ENCODE peak calls at places on chromosomes 2 and 18, in seven cellular contexts. V, D, S, A, P, N and C are unnamed samples. For H3K36me3, the result is how much of the 10 kb centered on the place peaks cover.

GRCh38 chr2:2646312-2647051 is 315.4 kb upstream of the MYT1L start:
- DNase-seq in A (no peak), V (no peak), P (peak), N (no peak), D (no peak), S (no peak), C (no peak)

GRCh38 chr2:102187191-102188150 is 648 bp downstream of the IL1RL2 start:
- DNase-seq in A (no peak), D (no peak), V (peak), N (no peak), S (no peak), P (peak), C (no peak)

GRCh38 chr18:26457611-26458350 is 90.6 kb downstream of the KCTD1 start:
- DNase-seq in A (no peak), V (peak), N (no peak), P (no peak), D (no peak), S (peak), C (no peak)

GRCh38 chr2:54404270-54404669 is 51.9 kb upstream of the SPTBN1 start:
- DNase-seq in P (no peak), D (no peak), N (no peak), V (no peak), A (no peak), S (no peak), C (no peak)

GRCh38 chr2:7984693-7985353 is 697.0 kb upstream of the ID2 start:
- DNase-seq in N (no peak), D (no peak), S (no peak), P (no peak), V (no peak), A (no peak), C (no peak)

GRCh38 chr2:141041281-141041680 is 1089.5 kb downstream of the LRP1B start:
- DNase-seq in A (no peak), V (no peak), P (no peak), S (no peak), N (no peak), D (no peak), C (no peak)

GRCh38 chr18:62881509-62882016 is 166.2 kb downstream of the PHLPP1 start:
- DNase-seq in V (no peak), D (peak), P (no peak), N (no peak), A (no peak), S (peak), C (no peak)

GRCh38 chr2:109226128-109226527 is 97.1 kb downstream of the SH3RF3 start:
- DNase-seq in A (peak), N (no peak), P (no peak), V (no peak), D (no peak), S (no peak), C (no peak)

GRCh38 chr2:195445639-195446038 is 211.4 kb upstream of the SLC39A10 start:
- DNase-seq in N (no peak), V (no peak), D (no peak), P (no peak), A (no peak), S (no peak), C (no peak)

GRCh38 chr2:138090330-138090729 is 126.1 kb downstream of the HNMT start:
- DNase-seq in P (peak), A (peak), N (no peak), D (peak), V (peak), S (peak), C (peak)

GRCh38 chr2:201016859-201017258 is 53.4 kb upstream of the ORC2 start:
- DNase-seq in N (no peak), A (no peak), S (no peak), P (no peak), V (no peak), D (no peak), C (no peak)

GRCh38 chr18:3885209-3885792 is 435.3 kb downstream of the TGIF1 start:
- DNase-seq in N (no peak), D (peak), V (peak), A (peak), P (peak), S (peak), C (no peak)

GRCh38 chr2:3631851-3632659 is 25.9 kb upstream of the ALLC start:
- DNase-seq in A (no peak), D (no peak), N (no peak), P (no peak), S (no peak), V (no peak), C (no peak)

GRCh38 chr2:126860395-126860794 is 38.3 kb upstream of the TEX51 start:
- DNase-seq in V (no peak), S (no peak), D (no peak), N (no peak), P (no peak), A (no peak), C (no peak)

GRCh38 chr2:18244840-18245239 is 315.6 kb downstream of the RDH14 start:
- DNase-seq in S (no peak), V (peak), D (no peak), P (no peak), N (no peak), A (no peak), C (no peak)

GRCh38 chr2:65396348-65397026 is 35.9 kb downstream of the SPRED2 start:
- DNase-seq in A (peak), V (no peak), N (no peak), P (no peak), S (no peak), D (no peak), C (no peak)

GRCh38 chr2:86370579-86370978 is 33.2 kb upstream of the REEP1 start:
- DNase-seq in A (no peak), V (peak), P (no peak), S (no peak), D (no peak), N (no peak), C (no peak)

GRCh38 chr2:69269330-69269729 is 117.7 kb downstream of the GFPT1 start:
- DNase-seq in D (no peak), A (no peak), N (no peak), S (no peak), P (no peak), V (no peak), C (no peak)

GRCh38 chr2:67997528-67998267 is 65.1 kb downstream of the C1D start:
- DNase-seq in N (no peak), S (no peak), V (no peak), D (no peak), P (no peak), A (no peak), C (peak)

GRCh38 chr18:46497129-46497528 is 159.9 kb downstream of the LOXHD1 start:
- DNase-seq in P (no peak), D (no peak), S (peak), A (peak), N (no peak), V (peak), C (no peak)

GRCh38 chr2:162266468-162266754 is 23.2 kb upstream of the FAP start:
- DNase-seq in V (no peak), S (no peak), A (no peak), D (no peak), P (no peak), N (no peak), C (no peak)

GRCh38 chr2:189683348-189683747 is 8.9 kb downstream of the ANKAR start:
- DNase-seq in A (no peak), N (no peak), P (no peak), S (no peak), D (peak), V (no peak), C (no peak)

GRCh38 chr2:173191601-173192000 is 116.0 kb downstream of the MAP3K20 start:
- DNase-seq in A (no peak), V (peak), P (no peak), N (no peak), D (no peak), S (no peak), C (no peak)

GRCh38 chr2:63888490-63889402 is 47.0 kb downstream of the UGP2 start:
- DNase-seq in A (peak), D (peak), V (peak), N (peak), P (peak), S (peak), C (peak)

GRCh38 chr2:46143401-46144132 is 153.6 kb upstream of the EPAS1 start:
- DNase-seq in V (no peak), S (no peak), P (no peak), N (no peak), D (no peak), A (no peak), C (no peak)

GRCh38 chr2:11681722-11682589 is 12.0 kb upstream of the NTSR2 start:
- DNase-seq in N (no peak), P (peak), S (peak), V (peak), D (peak), A (peak), C (no peak)

GRCh38 chr2:33033524-33034150 is 86.9 kb downstream of the LTBP1 start:
- DNase-seq in A (no peak), N (no peak), S (no peak), V (peak), P (peak), D (peak), C (no peak)

GRCh38 chr2:172088245-172089004 is 3.1 kb downstream of the DLX1 start:
- DNase-seq in P (peak), A (no peak), V (peak), D (no peak), N (no peak), S (no peak), C (no peak)

GRCh38 chr18:35029770-35030169 is 11.4 kb upstream of the MAPRE2 start:
- DNase-seq in N (no peak), V (no peak), D (no peak), A (no peak), S (no peak), P (no peak), C (no peak)

DNA sequence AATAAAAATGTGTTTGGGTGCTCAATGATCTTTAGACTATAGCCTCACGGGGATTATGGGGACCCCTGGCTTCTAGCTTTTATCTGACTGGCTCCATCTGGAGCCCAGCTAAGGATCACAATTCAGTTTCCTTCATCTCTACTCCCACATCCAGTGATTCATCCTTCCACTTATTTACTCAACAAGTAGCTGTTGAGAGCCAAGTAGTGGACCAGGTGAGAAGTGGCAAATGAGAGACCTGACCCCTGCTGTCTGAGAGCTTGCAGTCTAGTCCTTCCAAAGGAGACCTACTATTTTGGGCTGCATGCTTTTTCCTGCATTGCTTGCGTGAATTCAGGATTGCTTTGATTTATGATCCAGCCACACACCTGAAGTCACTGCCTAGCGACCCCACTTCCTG is 10.7 kb upstream of the DSG3 start:
- DNase-seq in S (no peak), D (no peak), V (no peak), P (no peak), A (peak), N (no peak), C (no peak)
- TF ChIP-seq REST in S (no peak), D (no peak), V (no peak), P (no peak), A (no peak), N (no peak), C (no peak)

GRCh38 chr2:103873719-103874359 is 980.1 kb upstream of the POU3F3 start:
- DNase-seq in N (no peak), P (no peak), S (no peak), D (no peak), A (no peak), V (no peak), C (no peak)
- H3K36me3 ChIP-seq in N (under half), P (under half), S (under half), D (under half), A (under half), V (under half), C (under half)

GRCh38 chr18:51032193-51032592 is 2.2 kb downstream of the SMAD4 start:
- DNase-seq in A (no peak), P (no peak), V (no peak), N (no peak), S (no peak), D (no peak), C (no peak)
- H3K4me3 ChIP-seq in A (peak), P (peak), V (peak), N (peak), S (peak), D (no peak), C (peak)

DNA sequence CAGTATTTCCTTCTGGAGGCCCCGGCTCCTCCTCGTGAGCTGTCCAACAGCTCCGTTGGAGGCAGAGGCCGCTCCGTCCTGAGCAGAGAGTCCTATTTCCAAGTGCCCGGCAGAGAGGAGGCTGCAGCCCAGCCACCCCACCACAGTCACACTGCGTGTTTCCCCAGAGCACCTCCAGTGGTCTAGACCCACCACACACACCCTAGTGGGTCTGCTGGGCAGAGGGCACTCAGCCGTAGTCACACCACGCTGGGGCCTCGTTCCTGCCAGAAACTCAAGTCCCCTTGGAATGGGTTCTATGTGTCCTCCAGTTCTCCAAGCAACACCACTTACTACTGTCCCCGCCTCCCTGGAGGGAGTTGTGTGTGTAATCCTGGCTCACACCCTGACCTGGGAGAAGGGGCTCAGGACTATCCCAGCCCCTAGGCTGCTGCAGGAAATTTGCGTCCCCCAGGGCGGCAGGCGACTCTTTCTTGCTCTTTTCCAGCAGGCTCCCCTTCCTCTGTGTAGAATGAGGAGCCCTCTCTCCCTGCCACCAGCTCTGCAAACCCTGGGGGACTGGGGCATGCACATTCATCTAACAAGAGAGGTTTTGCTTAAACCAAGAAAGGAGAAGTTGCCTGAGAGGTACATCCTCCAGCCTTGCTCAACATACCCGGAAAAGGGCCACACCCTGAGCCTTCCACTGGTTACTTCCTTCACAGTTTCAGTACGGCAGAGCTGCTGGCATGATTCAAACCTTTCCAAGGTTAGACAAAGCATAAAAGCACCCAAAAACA is 114.1 kb downstream of the NDUFA10 start:
- DNase-seq in A (no peak), D (no peak), V (no peak), N (no peak), P (no peak), S (no peak), C (no peak)
- TF ChIP-seq REST in A (no peak), D (no peak), V (no peak), N (no peak), P (no peak), S (no peak), C (no peak)

GRCh38 chr2:20254731-20255130 is 29.8 kb upstream of the SDC1 start:
- DNase-seq in V (no peak), N (no peak), P (no peak), D (no peak), A (no peak), S (no peak), C (no peak)
- H3K36me3 ChIP-seq in V (half or more), N (under half), P (half or more), D (half or more), A (under half), S (half or more), C (half or more)

GRCh38 chr2:233419626-233420431 is 65.5 kb downstream of the DGKD start:
- DNase-seq in S (no peak), N (peak), D (no peak), P (no peak), V (peak), A (no peak), C (no peak)
- H3K4me3 ChIP-seq in S (no peak), N (peak), D (peak), P (no peak), V (no peak), A (no peak), C (peak)

DNA sequence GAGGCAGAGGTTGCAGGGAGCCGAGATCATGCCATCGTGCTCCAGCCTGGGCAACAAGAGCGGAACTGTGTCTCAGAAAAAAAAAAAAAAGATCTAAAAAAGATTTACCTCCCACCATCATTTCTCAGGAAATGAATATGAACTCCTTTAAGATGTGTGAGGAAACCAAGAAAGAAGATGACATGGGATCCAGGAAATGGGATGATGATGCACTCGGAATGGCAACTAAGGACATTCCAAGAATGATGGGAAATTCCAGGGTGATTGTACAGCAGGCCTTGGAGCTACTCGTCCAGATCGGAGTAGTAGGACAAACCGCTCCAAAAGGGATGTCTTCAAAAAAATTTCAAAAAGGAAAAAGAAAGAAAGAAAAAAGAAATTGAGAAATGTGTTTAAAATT is 84.9 kb upstream of the PMAIP1 start:
- DNase-seq in P (no peak), N (no peak), D (no peak), V (no peak), S (no peak), A (no peak), C (no peak)
- TF ChIP-seq REST in P (no peak), N (no peak), D (no peak), V (no peak), S (no peak), A (no peak), C (no peak)

GRCh38 chr2:121390082-121390481 is 105.1 kb upstream of the TFCP2L1 start:
- DNase-seq in S (no peak), V (no peak), N (no peak), A (no peak), D (no peak), P (peak), C (no peak)

GRCh38 chr2:121386102-121386501 is 101.1 kb upstream of the TFCP2L1 start:
- DNase-seq in D (no peak), S (no peak), N (no peak), V (no peak), P (no peak), A (no peak), C (no peak)

GRCh38 chr2:121386707-121387106 is 101.7 kb upstream of the TFCP2L1 start:
- DNase-seq in D (no peak), S (no peak), N (no peak), P (no peak), A (no peak), V (no peak), C (no peak)

GRCh38 chr2:121387591-121388325 is 102.8 kb upstream of the TFCP2L1 start:
- DNase-seq in D (no peak), S (no peak), A (no peak), P (no peak), V (no peak), N (no peak), C (no peak)

GRCh38 chr2:121388371-121388770 is 103.4 kb upstream of the TFCP2L1 start:
- DNase-seq in A (no peak), S (no peak), D (no peak), P (no peak), V (no peak), N (no peak), C (no peak)
- H3K36me3 ChIP-seq in A (under half), S (under half), D (under half), P (under half), V (under half), N (under half), C (under half)

DNA sequence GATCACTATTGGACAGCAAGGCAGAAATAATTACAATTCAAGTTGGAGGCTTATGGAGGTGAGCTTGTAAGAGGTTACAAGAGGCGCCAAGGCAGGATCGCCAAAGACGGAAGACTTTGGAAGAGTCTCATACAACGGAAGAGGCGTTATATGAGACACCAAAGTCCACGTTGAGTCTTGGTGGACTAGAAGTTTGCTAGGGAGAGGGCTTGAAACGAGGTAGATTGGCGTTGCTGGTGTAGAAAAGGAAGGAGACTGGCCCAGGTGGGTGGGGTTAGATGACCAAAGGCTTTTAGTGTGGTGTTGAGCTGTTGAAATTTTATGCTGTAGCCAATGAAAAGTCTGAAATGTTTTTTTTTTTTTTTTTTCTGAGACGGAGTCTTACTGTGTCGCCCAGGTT is 1.4 kb downstream of the MSH2 start:
- DNase-seq in S (peak), P (no peak), V (no peak), N (no peak), A (no peak), D (no peak), C (no peak)
- H3K4me3 ChIP-seq in S (peak), P (peak), V (peak), N (peak), A (peak), D (peak), C (peak)